ENCODE peak calls at places on chromosomes 6 and 20, in six cellular contexts. A is A549, F is tibial nerve, W is sigmoid colon, S is stomach, O is suprapubic skin. L is an unnamed sample.

GRCh38 chr20:40493551-40493950 is 195.5 kb downstream of the MAFB start:
- DNase-seq in A (no peak), W (no peak), F (no peak), S (no peak), O (no peak), L (no peak)

GRCh38 chr20:45993197-45993951 is 15.3 kb upstream of the MMP9 start:
- DNase-seq in S (peak), F (no peak), O (no peak), W (peak), A (peak), L (no peak)

GRCh38 chr20:49792006-49792405 is 20.6 kb upstream of the SLC9A8 start:
- DNase-seq in O (no peak), F (no peak), W (no peak), S (no peak), A (no peak), L (no peak)

GRCh38 chr6:17940151-17940791 is 47.2 kb downstream of the KIF13A start:
- DNase-seq in S (no peak), A (no peak), F (no peak), O (no peak), W (no peak), L (no peak)

GRCh38 chr6:121682666-121683065 is 247.2 kb downstream of the GJA1 start:
- DNase-seq in A (no peak), O (no peak), F (no peak), W (no peak), S (no peak), L (no peak)

GRCh38 chr6:148325316-148326068 is 17.1 kb upstream of the SASH1 start:
- DNase-seq in A (no peak), S (no peak), F (no peak), W (no peak), O (no peak), L (no peak)

GRCh38 chr20:8476023-8476422 is 344.0 kb downstream of the PLCB1 start:
- DNase-seq in O (no peak), A (no peak), W (no peak), F (no peak), S (no peak), L (no peak)

GRCh38 chr20:7748624-7749023 is 191.6 kb downstream of the HAO1 start:
- DNase-seq in A (no peak), S (no peak), O (no peak), F (no peak), W (no peak), L (no peak)

GRCh38 chr6:77397561-77397960 is 65.7 kb downstream of the HTR1B start:
- DNase-seq in W (no peak), O (no peak), F (no peak), S (no peak), A (no peak), L (no peak)

GRCh38 chr6:18720075-18720474 is 332.9 kb downstream of the RNF144B start:
- DNase-seq in F (no peak), S (no peak), A (no peak), W (no peak), O (no peak), L (no peak)

GRCh38 chr20:34281177-34281576 is 22.0 kb downstream of the AHCY start:
- DNase-seq in S (no peak), F (no peak), W (no peak), O (no peak), A (no peak), L (no peak)

GRCh38 chr20:41138217-41138526 is 829 bp downstream of the PLCG1 start:
- DNase-seq in S (no peak), O (no peak), W (no peak), A (no peak), F (no peak), L (no peak)

GRCh38 chr20:1823421-1823892 is 71.8 kb upstream of the SIRPA start:
- DNase-seq in S (no peak), F (no peak), A (no peak), W (peak), O (no peak), L (no peak)

GRCh38 chr6:31558631-31559500 is 11.5 kb downstream of the NFKBIL1 start:
- DNase-seq in F (peak), W (peak), A (no peak), O (no peak), S (no peak), L (no peak)

GRCh38 chr20:56380375-56380774 is 11.6 kb downstream of the AURKA start:
- DNase-seq in O (no peak), A (no peak), F (no peak), W (no peak), S (no peak), L (no peak)

GRCh38 chr6:112296122-112296521 is 41.8 kb upstream of the LAMA4 start:
- DNase-seq in S (no peak), A (peak), F (no peak), W (no peak), O (no peak), L (no peak)

GRCh38 chr6:3427740-3428085 is 29.1 kb downstream of the SLC22A23 start:
- DNase-seq in S (peak), A (no peak), F (peak), O (no peak), W (no peak), L (no peak)

GRCh38 chr20:44399446-44399845 is 43.9 kb downstream of the HNF4A start:
- DNase-seq in A (no peak), S (no peak), F (no peak), O (no peak), W (no peak), L (no peak)

GRCh38 chr6:50952092-50952932 is 133.6 kb downstream of the TFAP2B start:
- DNase-seq in W (no peak), A (no peak), S (no peak), F (no peak), O (no peak), L (no peak)

GRCh38 chr20:60361761-60362410 is 403.7 kb downstream of the CDH26 start:
- DNase-seq in O (no peak), F (no peak), W (no peak), S (no peak), A (no peak), L (no peak)

GRCh38 chr6:166058064-166058739 is 109.4 kb downstream of the TBXT start:
- DNase-seq in W (no peak), A (no peak), S (no peak), F (no peak), O (no peak), L (no peak)

GRCh38 chr6:82711105-82711829 is 347.6 kb downstream of the TPBG start:
- DNase-seq in O (no peak), A (no peak), F (no peak), S (no peak), W (no peak), L (no peak)

GRCh38 chr6:136669299-136669699 is 119.1 kb upstream of the MAP7 start:
- DNase-seq in S (no peak), W (no peak), O (no peak), F (no peak), A (no peak), L (no peak)

GRCh38 chr6:90241229-90241873 is 55.3 kb downstream of the BACH2 start:
- DNase-seq in O (no peak), W (no peak), S (no peak), F (no peak), A (no peak), L (no peak)

GRCh38 chr6:157405986-157406385 is 25.0 kb downstream of the ZDHHC14 start:
- DNase-seq in W (no peak), S (no peak), O (no peak), A (no peak), F (no peak), L (no peak)

GRCh38 chr6:143187173-143187908 is 126.7 kb downstream of the AIG1 start:
- DNase-seq in A (no peak), O (no peak), F (no peak), W (no peak), S (no peak), L (no peak)

GRCh38 chr20:45400346-45401031 is 7.6 kb upstream of the DBNDD2 start:
- DNase-seq in O (peak), A (no peak), F (no peak), W (no peak), S (no peak), L (no peak)

GRCh38 chr20:58306421-58307261 is 2.9 kb upstream of the RAB22A start:
- DNase-seq in O (no peak), S (peak), A (peak), W (no peak), F (peak), L (no peak)

GRCh38 chr6:89352329-89353117 is at the start of gene UBE2J1:
- DNase-seq in O (peak), A (peak), S (peak), W (peak), F (peak), L (peak)

GRCh38 chr20:5781798-5782750 is 31.9 kb downstream of the SHLD1 start:
- DNase-seq in S (peak), W (no peak), O (no peak), A (peak), F (no peak), L (no peak)

GRCh38 chr6:148140772-148141557 is 201.7 kb upstream of the SASH1 start:
- DNase-seq in O (no peak), W (no peak), S (no peak), A (peak), F (no peak), L (no peak)

GRCh38 chr6:116387374-116387773 is 16.6 kb downstream of the DSE start:
- DNase-seq in A (peak), W (no peak), F (no peak), S (no peak), O (no peak), L (no peak)

GRCh38 chr6:68779366-68779765 is 144.3 kb downstream of the ADGRB3 start:
- DNase-seq in A (no peak), S (no peak), O (no peak), F (no peak), W (no peak), L (no peak)

GRCh38 chr6:68776382-68776781 is 141.3 kb downstream of the ADGRB3 start:
- DNase-seq in F (no peak), S (no peak), A (no peak), O (no peak), W (no peak), L (no peak)

GRCh38 chr6:68774843-68775242 is 139.8 kb downstream of the ADGRB3 start:
- DNase-seq in S (no peak), F (no peak), O (no peak), A (no peak), W (no peak), L (no peak)

GRCh38 chr6:68777956-68778355 is 142.9 kb downstream of the ADGRB3 start:
- DNase-seq in A (no peak), W (no peak), O (no peak), F (peak), S (no peak), L (no peak)

DNA sequence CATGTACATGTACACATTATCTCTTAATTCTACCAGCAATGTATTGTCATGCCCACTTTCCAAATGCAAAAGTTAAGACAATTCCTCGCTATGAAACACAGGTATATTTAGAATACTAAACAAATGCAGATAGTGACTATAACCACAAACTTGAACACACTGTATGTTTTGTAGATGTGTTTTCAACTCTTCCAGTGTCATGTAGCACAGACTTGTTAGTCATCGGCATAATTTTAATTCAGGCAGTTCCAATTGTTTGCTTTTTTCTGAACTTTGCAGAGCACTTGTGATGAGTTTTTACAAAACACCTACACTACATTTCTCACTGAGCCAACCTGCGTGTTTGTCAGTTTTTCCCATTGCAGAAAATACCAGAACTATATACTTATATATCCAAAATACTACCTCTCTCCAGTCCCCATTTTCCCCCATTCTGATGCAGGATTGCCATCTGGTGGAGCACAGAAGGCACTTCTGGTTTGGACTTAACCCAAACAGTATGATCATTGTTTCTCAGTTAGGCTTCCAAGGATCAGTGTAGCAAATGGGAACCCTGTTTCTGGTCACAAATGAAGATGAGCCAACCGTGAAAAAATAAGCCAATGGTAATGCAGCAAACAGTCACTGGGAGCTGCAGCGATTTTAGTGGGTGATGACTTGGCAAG is 143.4 kb downstream of the ADGRB3 start:
- DNase-seq in A (peak), W (no peak), O (no peak), F (no peak), S (no peak), L (no peak)
- H3K27ac ChIP-seq in A (no peak), W (no peak), O (no peak), F (no peak), S (no peak), L (no peak)

GRCh38 chr6:24493945-24494725 is 634 bp upstream of the ALDH5A1 start:
- DNase-seq in W (no peak), A (no peak), F (no peak), S (no peak), O (no peak), L (no peak)

GRCh38 chr6:24492475-24492874 is 2.3 kb upstream of the ALDH5A1 start:
- DNase-seq in W (no peak), F (no peak), O (no peak), S (no peak), A (peak), L (no peak)

GRCh38 chr6:24495516-24495847 is 713 bp downstream of the ALDH5A1 start:
- DNase-seq in O (peak), A (peak), S (peak), W (peak), F (peak), L (no peak)

GRCh38 chr6:24497254-24497989 is 2.7 kb downstream of the ALDH5A1 start:
- DNase-seq in W (no peak), S (no peak), A (peak), F (no peak), O (no peak), L (no peak)

DNA sequence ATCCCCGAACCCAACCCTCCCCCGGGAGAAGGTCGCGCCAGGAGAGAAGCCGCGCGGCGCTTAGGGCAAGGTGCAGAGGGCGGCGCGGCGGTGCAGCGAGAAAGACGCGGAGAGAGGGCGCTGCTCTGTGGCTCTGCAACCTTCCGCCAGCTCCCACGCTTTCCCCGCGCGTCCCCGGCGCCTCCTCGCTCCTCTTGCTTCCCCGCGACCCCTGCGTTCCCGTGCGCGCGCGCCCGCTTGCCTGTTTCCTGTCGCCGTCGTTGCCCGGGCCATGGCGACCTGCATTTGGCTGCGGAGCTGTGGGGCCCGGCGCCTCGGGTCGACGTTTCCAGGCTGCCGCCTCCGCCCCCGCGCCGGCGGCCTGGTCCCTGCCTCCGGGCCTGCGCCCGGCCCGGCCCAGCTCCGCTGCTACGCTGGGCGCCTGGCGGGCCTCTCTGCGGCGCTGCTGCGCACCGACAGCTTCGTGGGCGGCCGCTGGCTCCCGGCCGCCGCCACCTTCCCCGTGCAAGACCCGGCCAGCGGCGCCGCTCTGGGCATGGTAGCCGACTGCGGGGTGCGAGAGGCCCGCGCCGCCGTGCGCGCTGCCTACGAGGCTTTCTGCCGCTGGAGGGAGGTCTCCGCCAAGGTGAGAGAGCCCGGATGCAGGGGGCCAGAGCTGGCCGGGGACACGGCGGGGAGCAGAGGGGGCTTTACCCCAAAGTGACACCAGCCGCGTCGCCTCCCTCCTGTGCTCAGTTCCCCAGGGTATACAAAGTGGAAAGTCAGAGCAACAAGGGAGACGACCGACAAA is at the start of gene ALDH5A1:
- DNase-seq in F (peak), A (peak), O (peak), S (peak), W (peak), L (peak)
- TF ChIP-seq POLR2A in F (peak), A (peak), O (no peak), S (no peak), W (no peak), L (peak)

DNA sequence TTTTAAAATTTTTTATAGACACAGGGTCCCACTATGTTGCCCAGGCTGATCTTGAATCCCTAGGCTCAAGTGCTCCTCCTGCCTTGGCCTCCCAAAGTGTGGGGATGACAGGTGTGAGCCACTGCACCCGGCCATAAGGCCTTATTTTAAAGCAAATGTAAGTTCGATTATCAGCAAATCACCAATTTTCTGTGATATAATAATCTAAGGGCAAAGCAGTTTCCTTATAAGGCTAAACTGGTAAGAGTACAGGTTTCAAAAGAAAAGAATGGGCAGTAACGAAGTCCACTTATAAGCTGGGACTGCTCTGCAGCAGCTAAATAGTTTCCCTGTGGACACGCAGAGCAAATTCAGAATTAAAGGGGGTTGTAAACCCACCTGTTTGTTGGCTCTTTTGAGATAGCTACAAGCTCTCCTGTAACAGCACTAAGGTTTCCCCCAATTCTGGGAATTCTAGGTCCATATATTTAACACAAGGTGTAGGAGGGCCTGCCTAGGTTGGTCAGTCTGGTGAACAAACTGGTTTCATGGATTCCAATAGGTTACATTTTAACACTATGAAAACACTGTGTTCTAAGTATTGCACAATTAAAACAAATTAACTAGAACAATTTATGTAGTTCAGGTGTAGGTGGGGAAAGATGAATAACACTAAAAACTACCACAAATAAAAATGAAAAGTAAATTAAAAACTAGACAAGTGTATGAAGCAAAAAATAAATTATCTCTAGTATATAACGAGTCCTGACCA is 26.3 kb downstream of the LHFPL5 start:
- DNase-seq in O (no peak), F (no peak), W (no peak), S (no peak), A (no peak), L (no peak)
- H3K27ac ChIP-seq in O (no peak), F (no peak), W (no peak), S (no peak), A (no peak), L (no peak)

DNA sequence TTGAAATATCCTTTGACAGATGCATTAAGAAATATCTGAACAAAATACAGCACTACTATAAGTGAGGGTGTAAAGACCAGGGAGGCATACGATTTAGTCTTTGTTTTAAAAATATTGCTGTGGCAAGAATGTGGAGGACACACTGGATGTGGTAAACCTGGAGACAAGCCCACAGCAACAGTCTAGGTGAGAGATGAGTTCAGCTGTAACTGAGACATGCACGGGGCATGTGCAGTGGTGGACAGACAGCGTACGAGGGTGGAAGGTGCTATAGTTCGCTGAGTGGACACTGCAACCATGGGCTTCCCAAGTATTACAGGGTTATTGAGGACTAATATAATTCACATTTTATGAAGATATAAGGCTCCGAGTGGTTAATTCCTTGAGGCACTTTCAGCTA is 1.8 kb downstream of the NANP start:
- DNase-seq in O (no peak), W (no peak), S (no peak), F (no peak), A (no peak), L (no peak)
- TF ChIP-seq POLR2A in O (no peak), W (no peak), S (no peak), F (no peak), A (no peak), L (no peak)

GRCh38 chr6:26660096-26660425 is 515 bp upstream of the ZNF322 start:
- DNase-seq in F (no peak), S (no peak), O (no peak), W (no peak), A (peak), L (no peak)
- H3K27ac ChIP-seq in F (peak), S (peak), O (peak), W (peak), A (peak), L (peak)

L was measured in esophagus squamous epithelium.